ENCODE peak calls at places on chromosomes 4 and X, in nine cellular contexts. Q, L, W, Z, R, C, S, K and G are unnamed samples.

GRCh38 chrX:41559662-41560061 is 112.5 kb downstream of the NYX start:
- DNase-seq in Q (no peak), L (peak), W (peak), Z (no peak), R (no peak), C (no peak), S (no peak), K (no peak), G (peak)

GRCh38 chrX:87664381-87664780 is 146.8 kb downstream of the KLHL4 start:
- DNase-seq in Q (no peak), L (peak), W (no peak), Z (no peak), R (no peak), C (no peak), S (no peak), K (no peak), G (no peak)

GRCh38 chr4:62410371-62411003 is 1210.4 kb downstream of the ADGRL3 start:
- DNase-seq in Q (no peak), L (no peak), W (no peak), Z (no peak), R (no peak), C (no peak), S (no peak), K (no peak), G (no peak)

GRCh38 chr4:30837131-30837539 is 117.0 kb downstream of the PCDH7 start:
- DNase-seq in Q (no peak), L (peak), W (no peak), Z (no peak), R (no peak), C (no peak), S (no peak), K (no peak), G (no peak)

GRCh38 chrX:24760601-24761000 is 66.9 kb downstream of the POLA1 start:
- DNase-seq in Q (no peak), L (no peak), W (no peak), Z (no peak), R (no peak), C (no peak), S (no peak), K (no peak), G (no peak)

GRCh38 chr4:41287852-41288251 is 31.1 kb downstream of the UCHL1 start:
- DNase-seq in Q (no peak), L (no peak), W (no peak), Z (no peak), R (no peak), C (no peak), S (no peak), K (no peak), G (no peak)

GRCh38 chr4:762211-763190 is 56.9 kb downstream of the PCGF3 start:
- DNase-seq in Q (no peak), L (peak), W (no peak), Z (no peak), R (peak), C (no peak), S (no peak), K (no peak), G (no peak)

GRCh38 chrX:39821011-39821708 is 276.6 kb downstream of the BCOR start:
- DNase-seq in Q (peak), L (no peak), W (peak), Z (peak), R (no peak), C (no peak), S (no peak), K (peak), G (no peak)

GRCh38 chr4:118834070-118834469 is 1.9 kb downstream of the SEC24D start:
- DNase-seq in Q (no peak), L (no peak), W (no peak), Z (no peak), R (no peak), C (no peak), S (no peak), K (no peak), G (no peak)

GRCh38 chr4:185211641-185212040 is 2.2 kb downstream of the SNX25 start:
- DNase-seq in Q (no peak), L (no peak), W (no peak), Z (no peak), R (no peak), C (no peak), S (no peak), K (no peak), G (no peak)

GRCh38 chr4:42555828-42556227 is 101.1 kb downstream of the ATP8A1 start:
- DNase-seq in Q (no peak), L (peak), W (no peak), Z (no peak), R (no peak), C (no peak), S (no peak), K (no peak), G (no peak)

GRCh38 chr4:133000012-133000411 is 149.1 kb upstream of the PCDH10 start:
- DNase-seq in Q (no peak), L (no peak), W (no peak), Z (no peak), R (no peak), C (no peak), S (no peak), K (no peak), G (peak)

GRCh38 chr4:111464251-111465045 is 680.8 kb upstream of the FAM241A start:
- DNase-seq in Q (no peak), L (no peak), W (no peak), Z (no peak), R (no peak), C (no peak), S (no peak), K (no peak), G (no peak)

GRCh38 chrX:1386338-1387127 is 5.4 kb downstream of the SLC25A6 start:
- DNase-seq in Q (no peak), L (no peak), W (no peak), Z (no peak), R (no peak), C (peak), S (no peak), K (peak), G (peak)

GRCh38 chr4:3136454-3136853 is 62.0 kb downstream of the HTT start:
- DNase-seq in Q (no peak), L (no peak), W (no peak), Z (no peak), R (no peak), C (no peak), S (no peak), K (no peak), G (no peak)

GRCh38 chrX:2261838-2262678 is 238.7 kb downstream of the DHRSX start:
- DNase-seq in Q (no peak), L (peak), W (no peak), Z (no peak), R (no peak), C (no peak), S (no peak), K (no peak), G (no peak)

GRCh38 chrX:42973321-42973720 is 195.4 kb upstream of the PPP1R2C start:
- DNase-seq in Q (no peak), L (no peak), W (no peak), Z (no peak), R (no peak), C (no peak), S (no peak), K (no peak), G (no peak)

GRCh38 chr4:24842356-24842755 is 47.0 kb downstream of the SOD3 start:
- DNase-seq in Q (no peak), L (no peak), W (no peak), Z (no peak), R (no peak), C (no peak), S (no peak), K (no peak), G (no peak)

GRCh38 chr4:9867746-9868425 is 86.5 kb downstream of the DRD5 start:
- DNase-seq in Q (no peak), L (no peak), W (no peak), Z (no peak), R (no peak), C (no peak), S (no peak), K (no peak), G (no peak)

GRCh38 chr4:1382776-1383727 is 23.2 kb downstream of the NKX1-1 start:
- DNase-seq in Q (no peak), L (no peak), W (no peak), Z (no peak), R (peak), C (peak), S (no peak), K (peak), G (no peak)

GRCh38 chr4:10733016-10733415 is 48.4 kb upstream of the CLNK start:
- DNase-seq in Q (no peak), L (no peak), W (no peak), Z (no peak), R (no peak), C (no peak), S (no peak), K (no peak), G (no peak)

GRCh38 chrX:281166-281999 is at the start of gene PLCXD1:
- DNase-seq in Q (peak), L (peak), W (peak), Z (peak), R (no peak), C (peak), S (no peak), K (peak), G (peak)

GRCh38 chr4:144615182-144615581 is 30.8 kb upstream of the HHIP start:
- DNase-seq in Q (no peak), L (peak), W (no peak), Z (no peak), R (no peak), C (no peak), S (no peak), K (no peak), G (no peak)

GRCh38 chr4:142293536-142293935 is 552.6 kb downstream of the INPP4B start:
- DNase-seq in Q (no peak), L (no peak), W (no peak), Z (no peak), R (no peak), C (no peak), S (no peak), K (no peak), G (no peak)

GRCh38 chr4:86091201-86091600 is 268.7 kb downstream of the MAPK10 start:
- DNase-seq in Q (no peak), L (peak), W (no peak), Z (no peak), R (no peak), C (no peak), S (no peak), K (no peak), G (no peak)

GRCh38 chr4:148007303-148007702 is 275.4 kb downstream of the ARHGAP10 start:
- DNase-seq in Q (no peak), L (peak), W (no peak), Z (no peak), R (no peak), C (no peak), S (no peak), K (no peak), G (no peak)

GRCh38 chrX:120629667-120630537 is at the start of gene C1GALT1C1:
- DNase-seq in Q (peak), L (peak), W (peak), Z (peak), R (peak), C (peak), S (peak), K (peak), G (peak)

GRCh38 chr4:15729910-15730533 is 27.2 kb downstream of the BST1 start:
- DNase-seq in Q (no peak), L (peak), W (no peak), Z (peak), R (no peak), C (no peak), S (peak), K (no peak), G (peak)

GRCh38 chr4:32841217-32841616 is 2121.0 kb downstream of the PCDH7 start:
- DNase-seq in Q (no peak), L (no peak), W (no peak), Z (no peak), R (no peak), C (no peak), S (no peak), K (no peak), G (no peak)

GRCh38 chr4:15754323-15754722 is 23.8 kb upstream of the CD38 start:
- DNase-seq in Q (no peak), L (no peak), W (no peak), Z (no peak), R (no peak), C (no peak), S (no peak), K (no peak), G (peak)

GRCh38 chr4:25174674-25175073 is 14.4 kb upstream of the SEPSECS start:
- DNase-seq in Q (no peak), L (peak), W (no peak), Z (no peak), R (no peak), C (no peak), S (no peak), K (no peak), G (no peak)

GRCh38 chr4:137998666-137999429 is 243.3 kb downstream of the SLC7A11 start:
- DNase-seq in Q (no peak), L (peak), W (no peak), Z (no peak), R (no peak), C (no peak), S (no peak), K (no peak), G (no peak)

GRCh38 chr4:41933997-41934812 is 1.0 kb upstream of the TMEM33 start:
- DNase-seq in Q (peak), L (peak), W (no peak), Z (no peak), R (no peak), C (no peak), S (no peak), K (no peak), G (no peak)

GRCh38 chrX:137479394-137479793 is 86.5 kb upstream of the ZIC3 start:
- DNase-seq in Q (no peak), L (no peak), W (no peak), Z (no peak), R (no peak), C (no peak), S (no peak), K (no peak), G (no peak)

GRCh38 chr4:141576585-141577110 is 59.7 kb upstream of the IL15 start:
- DNase-seq in Q (no peak), L (no peak), W (no peak), Z (no peak), R (no peak), C (no peak), S (no peak), K (no peak), G (no peak)

GRCh38 chr4:158166701-158167100 is 6.1 kb downstream of the GASK1B start:
- DNase-seq in Q (no peak), L (no peak), W (no peak), Z (no peak), R (no peak), C (no peak), S (no peak), K (no peak), G (no peak)

GRCh38 chrX:39946822-39947221 is 150.9 kb downstream of the BCOR start:
- DNase-seq in Q (no peak), L (peak), W (no peak), Z (no peak), R (no peak), C (peak), S (no peak), K (no peak), G (no peak)

GRCh38 chrX:71099736-71100135 is 4.1 kb downstream of the FOXO4 start:
- DNase-seq in Q (peak), L (no peak), W (no peak), Z (no peak), R (no peak), C (no peak), S (no peak), K (peak), G (no peak)

GRCh38 chrX:71098951-71099506 is 3.4 kb downstream of the FOXO4 start:
- DNase-seq in Q (peak), L (no peak), W (no peak), Z (no peak), R (no peak), C (no peak), S (no peak), K (peak), G (no peak)

GRCh38 chrX:71103110-71103983 is 3.2 kb downstream of the CXorf65 start:
- DNase-seq in Q (peak), L (no peak), W (no peak), Z (peak), R (peak), C (no peak), S (no peak), K (peak), G (peak)

GRCh38 chrX:71102292-71102691 is 4.2 kb downstream of the CXorf65 start:
- DNase-seq in Q (no peak), L (no peak), W (no peak), Z (no peak), R (no peak), C (no peak), S (no peak), K (no peak), G (no peak)

GRCh38 chrX:71100581-71101505 is 5.2 kb downstream of the FOXO4 start:
- DNase-seq in Q (peak), L (no peak), W (no peak), Z (no peak), R (no peak), C (no peak), S (no peak), K (no peak), G (peak)
- TF ChIP-seq CTCF in Q (peak), L (no peak), W (no peak), Z (no peak), R (no peak), C (no peak), S (no peak), K (no peak), G (no peak)

DNA sequence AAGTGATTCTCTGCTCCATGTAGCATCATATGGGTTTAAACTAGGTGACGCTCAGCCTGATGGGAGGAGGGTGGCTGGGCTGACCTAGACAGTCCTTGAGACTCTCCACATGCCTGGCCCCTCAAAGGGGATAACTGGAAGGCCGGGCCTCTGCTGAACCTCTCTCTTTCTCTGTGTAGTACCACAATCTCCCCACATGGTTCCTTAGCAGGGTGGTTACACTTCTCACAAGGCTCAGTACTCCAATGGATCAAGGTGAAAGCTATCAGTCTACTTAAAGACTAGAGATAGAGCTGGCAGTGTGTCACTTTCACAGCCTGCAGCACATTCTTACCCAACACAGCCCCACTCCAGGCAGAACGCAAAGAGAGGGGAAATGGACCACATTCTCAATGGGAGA is 80.4 kb downstream of the LDB2 start:
- DNase-seq in Q (peak), L (no peak), W (no peak), Z (no peak), R (no peak), C (no peak), S (no peak), K (peak), G (no peak)
- TF ChIP-seq CTCF in Q (peak), L (no peak), W (no peak), Z (no peak), R (no peak), C (no peak), S (no peak), K (no peak), G (no peak)

DNA sequence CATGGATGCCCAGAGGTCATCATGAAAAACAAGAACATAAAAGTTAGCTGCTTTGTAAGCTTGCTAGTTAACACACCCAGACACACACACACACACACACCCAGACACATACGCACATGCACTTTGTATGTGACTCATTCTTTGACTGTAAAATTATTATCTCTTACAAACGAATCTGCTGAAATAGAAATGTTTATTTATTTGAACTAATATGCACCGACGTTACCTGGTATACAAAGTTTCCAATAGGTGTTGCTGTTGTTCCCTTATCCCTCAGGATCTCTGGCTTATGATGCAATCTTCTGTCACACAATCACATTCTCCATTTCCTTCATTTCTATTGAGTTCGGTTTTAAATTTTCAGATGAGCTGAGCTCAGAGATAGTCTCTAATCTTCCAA is 209.3 kb downstream of the PTTG2 start:
- DNase-seq in Q (no peak), L (peak), W (no peak), Z (no peak), R (no peak), C (no peak), S (no peak), K (no peak), G (no peak)
- TF ChIP-seq CTCF in Q (peak), L (peak), W (no peak), Z (no peak), R (no peak), C (no peak), S (no peak), K (no peak), G (no peak)

DNA sequence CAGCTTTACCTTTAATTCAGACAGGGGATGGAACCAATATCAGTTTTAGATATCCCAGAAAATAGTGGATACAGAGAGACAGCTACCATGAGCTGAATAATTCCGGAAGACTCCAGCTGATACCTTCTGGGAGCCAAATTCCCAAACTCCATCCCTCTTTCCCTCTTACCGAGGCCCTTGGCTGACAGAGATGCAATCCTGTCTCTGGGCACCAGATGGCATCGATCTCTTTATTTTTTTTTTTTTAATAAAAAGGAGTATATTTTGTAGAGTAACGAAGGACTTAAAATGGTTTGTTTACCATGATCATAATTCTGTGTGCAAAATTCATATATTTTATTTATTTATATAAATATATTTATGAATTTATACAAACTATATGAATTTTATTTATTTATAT is 31.0 kb downstream of the RAB40A start:
- DNase-seq in Q (no peak), L (peak), W (no peak), Z (no peak), R (no peak), C (no peak), S (no peak), K (no peak), G (no peak)
- TF ChIP-seq CTCF in Q (peak), L (peak), W (no peak), Z (no peak), R (peak), C (peak), S (peak), K (no peak), G (peak)